ENCODE peak calls at places on chromosomes 5 and 9, in ten cellular contexts. P, A, R, J, E, I, Q, T, S and B are unnamed samples.

GRCh38 chr5:180071418-180072255 is at the start of gene RNF130:
- DNase-seq in S (peak; percentile 94), Q (peak; percentile 93), R (peak; percentile 40), T (peak; percentile 67), I (peak; percentile 73), P (peak; percentile 96), J (peak; percentile 84), E (peak; percentile 86), A (peak; percentile 77), B (peak; percentile 79)

GRCh38 chr5:169945831-169946261 is 34.4 kb downstream of the INSYN2B start:
- DNase-seq in S (peak; percentile 68), Q (peak; percentile 20), A (no peak), T (no peak), R (peak; percentile 59), J (no peak), P (no peak), I (no peak), E (peak; percentile 66), B (peak; percentile 9)

GRCh38 chr5:1182360-1182632 is 19.1 kb upstream of the SLC6A19 start:
- DNase-seq in I (no peak), S (no peak), Q (no peak), J (no peak), R (no peak), E (no peak), P (peak; percentile 4), A (no peak), T (no peak), B (no peak)

GRCh38 chr5:133714161-133714915 is 102.0 kb upstream of the FSTL4 start:
- DNase-seq in E (peak; percentile 75), P (no peak), I (no peak), A (no peak), J (no peak), T (no peak), R (no peak), S (peak; percentile 36), Q (no peak), B (no peak)

GRCh38 chr9:115596743-115597080 is 478.8 kb upstream of the TNC start:
- DNase-seq in R (no peak), S (no peak), P (no peak), I (no peak), A (no peak), Q (no peak), T (no peak), J (no peak), E (no peak), B (no peak)

GRCh38 chr9:13568446-13568845 is 289.0 kb upstream of the MPDZ start:
- DNase-seq in T (no peak), E (no peak), R (no peak), J (peak; percentile 60), Q (no peak), P (no peak), I (no peak), S (no peak), A (no peak), B (no peak)

GRCh38 chr5:178895615-178896571 is at the start of gene ZFP2:
- DNase-seq in S (peak; percentile 60), J (peak; percentile 45), E (peak; percentile 28), P (peak; percentile 64), I (no peak), Q (peak; percentile 62), A (no peak), T (no peak), R (peak; percentile 6), B (peak; percentile 17)

GRCh38 chr5:180137401-180138213 is 66.0 kb upstream of the RNF130 start:
- DNase-seq in P (no peak), A (no peak), J (no peak), R (no peak), E (no peak), Q (no peak), S (no peak), I (no peak), T (no peak), B (no peak)

GRCh38 chr5:167773902-167774301 is 517.5 kb upstream of the WWC1 start:
- DNase-seq in Q (no peak), S (no peak), E (no peak), T (no peak), J (no peak), I (no peak), R (no peak), A (no peak), P (no peak), B (peak; percentile 42)

GRCh38 chr9:86866739-86867138 is 80.6 kb downstream of the GAS1 start:
- DNase-seq in T (no peak), A (no peak), Q (no peak), J (no peak), P (no peak), S (no peak), E (no peak), I (no peak), R (no peak), B (no peak)

GRCh38 chr9:92617951-92618510 is 51.9 kb downstream of the IPPK start:
- DNase-seq in T (no peak), A (no peak), R (no peak), S (peak; percentile 63), P (no peak), J (no peak), E (no peak), I (no peak), Q (no peak), B (no peak)

GRCh38 chr5:132065951-132066701 is 5.7 kb downstream of the IL3 start:
- DNase-seq in R (no peak), E (no peak), A (no peak), I (no peak), S (no peak), P (no peak), Q (no peak), J (no peak), T (no peak), B (no peak)

GRCh38 chr9:34592895-34593601 is 3.5 kb upstream of the CNTFR start:
- DNase-seq in T (no peak), E (no peak), S (peak; percentile 47), R (no peak), Q (no peak), J (no peak), I (no peak), A (no peak), P (peak; percentile 87), B (no peak)

GRCh38 chr5:65556181-65556580 is 6.8 kb downstream of the CENPK start:
- DNase-seq in R (no peak), T (no peak), Q (no peak), P (no peak), I (no peak), S (no peak), A (no peak), E (no peak), J (no peak), B (no peak)

GRCh38 chr9:130732131-130732530 is 38.6 kb downstream of the EXOSC2 start:
- DNase-seq in P (no peak), A (no peak), R (no peak), S (no peak), J (peak; percentile 71), E (peak; percentile 38), Q (peak; percentile 32), T (no peak), I (no peak), B (no peak)

GRCh38 chr5:139669681-139670368 is 21.7 kb downstream of the CXXC5 start:
- DNase-seq in T (no peak), R (no peak), S (no peak), A (no peak), E (no peak), J (no peak), I (no peak), P (no peak), Q (no peak), B (no peak)

GRCh38 chr5:152932631-152933030 is 527.6 kb upstream of the NMUR2 start:
- DNase-seq in I (no peak), R (no peak), E (no peak), P (no peak), A (no peak), Q (no peak), S (peak; percentile 6), J (no peak), T (no peak), B (no peak)

GRCh38 chr9:31799953-31800609 is 584.4 kb upstream of the ACO1 start:
- DNase-seq in J (peak; percentile 65), S (peak; percentile 53), I (no peak), A (no peak), E (peak; percentile 41), P (no peak), R (no peak), T (no peak), Q (peak; percentile 30), B (no peak)

GRCh38 chr5:96718635-96719077 is 56.5 kb downstream of the CAST start:
- DNase-seq in E (peak; percentile 11), I (no peak), T (no peak), P (peak; percentile 71), R (no peak), J (no peak), A (no peak), S (peak; percentile 99), Q (peak; percentile 94), B (no peak)

GRCh38 chr9:34590376-34591090 is 1.0 kb upstream of the CNTFR start:
- DNase-seq in T (no peak), E (no peak), Q (no peak), R (no peak), P (peak; percentile 52), J (no peak), S (no peak), A (no peak), I (no peak), B (no peak)

GRCh38 chr5:34409376-34409775 is 246.8 kb upstream of the RAI14 start:
- DNase-seq in A (no peak), T (no peak), J (no peak), S (no peak), E (no peak), R (no peak), P (no peak), I (no peak), Q (no peak), B (no peak)

GRCh38 chr9:613771-614347 is 227.6 kb upstream of the DMRT1 start:
- DNase-seq in I (no peak), P (peak; percentile 69), R (peak; percentile 44), J (no peak), T (no peak), Q (peak; percentile 46), A (no peak), E (peak; percentile 91), S (peak; percentile 75), B (peak; percentile 51)

GRCh38 chr5:150568663-150569062 is 60.7 kb downstream of the NDST1 start:
- DNase-seq in Q (no peak), A (no peak), T (no peak), I (no peak), R (no peak), J (no peak), E (no peak), P (no peak), S (no peak), B (no peak)

GRCh38 chr9:100739666-100740065 is 161.8 kb downstream of the CAVIN4 start:
- DNase-seq in E (no peak), P (no peak), S (peak; percentile 51), Q (no peak), T (no peak), A (no peak), J (no peak), R (no peak), I (no peak), B (no peak)

GRCh38 chr9:73357607-73358006 is 205.9 kb downstream of the ANXA1 start:
- DNase-seq in P (no peak), E (no peak), Q (no peak), S (no peak), I (no peak), T (no peak), J (no peak), A (no peak), R (no peak), B (no peak)

GRCh38 chr9:12693141-12693540 is at the start of gene TYRP1:
- DNase-seq in E (no peak), J (no peak), R (no peak), Q (no peak), S (no peak), P (no peak), I (no peak), T (no peak), A (no peak), B (no peak)

GRCh38 chr9:131545003-131545785 is at the start of gene PRRT1B:
- DNase-seq in A (no peak), Q (no peak), T (no peak), S (no peak), P (no peak), I (no peak), R (no peak), E (no peak), J (peak; percentile 21), B (peak; percentile 1)